ENCODE peak calls at places on chromosomes 13 and 19, in seven cellular contexts. G is heart left ventricle, J is IMR-90, N is suprapubic skin, B is A549, W is ovary, A is Peyer's patch. V is an unnamed sample. For H3K4me1, the result is how much of the 10 kb centered on the place peaks cover.

GRCh38 chr19:34926361-34926684 is 380 bp upstream of the ZNF30 start:
- DNase-seq in A (no peak), N (no peak), W (no peak), G (no peak), J (no peak), B (no peak), V (no peak)

GRCh38 chr13:111292710-111293485 is 27.5 kb upstream of the TEX29 start:
- DNase-seq in A (no peak), W (no peak), J (no peak), B (no peak), G (no peak), N (no peak), V (no peak)

GRCh38 chr13:38685974-38686571 is 804 bp upstream of the FREM2 start:
- DNase-seq in G (no peak), N (no peak), J (no peak), W (no peak), B (peak), A (no peak), V (no peak)

GRCh38 chr19:54155694-54156093 is 3.8 kb downstream of the LENG1 start:
- DNase-seq in J (no peak), N (no peak), A (no peak), W (peak), B (no peak), G (no peak), V (no peak)

GRCh38 chr19:36837525-36837901 is 674 bp downstream of the ZNF790 start:
- DNase-seq in B (no peak), W (no peak), G (no peak), J (no peak), N (no peak), A (no peak), V (no peak)

GRCh38 chr19:47729799-47730520 is 15.4 kb upstream of the NOP53 start:
- DNase-seq in B (peak), J (no peak), W (peak), N (peak), A (no peak), G (peak), V (peak)

GRCh38 chr13:112873851-112874750 is 94.9 kb upstream of the MCF2L start:
- DNase-seq in A (peak), J (peak), W (peak), B (peak), G (peak), N (peak), V (peak)

GRCh38 chr13:70502944-70503343 is 394.7 kb upstream of the KLHL1 start:
- DNase-seq in A (no peak), B (no peak), J (no peak), N (no peak), G (no peak), W (no peak), V (no peak)

GRCh38 chr19:9891609-9892373 is 44.5 kb downstream of the OLFM2 start:
- DNase-seq in B (no peak), A (no peak), G (no peak), W (no peak), J (no peak), N (no peak), V (no peak)

GRCh38 chr13:51313619-51314018 is 25.9 kb upstream of the SERPINE3 start:
- DNase-seq in W (no peak), J (no peak), B (no peak), N (no peak), A (no peak), G (no peak), V (no peak)

GRCh38 chr19:30704716-30705115 is 332.5 kb downstream of the ZNF536 start:
- DNase-seq in J (no peak), G (no peak), B (no peak), W (no peak), A (no peak), N (no peak), V (no peak)

GRCh38 chr19:10033614-10034013 is 20.3 kb downstream of the RDH8 start:
- DNase-seq in J (no peak), W (no peak), N (no peak), A (no peak), G (no peak), B (no peak), V (no peak)

GRCh38 chr13:93304134-93304533 is 77.5 kb downstream of the GPC6 start:
- DNase-seq in W (no peak), N (no peak), G (no peak), J (no peak), A (no peak), B (no peak), V (no peak)

GRCh38 chr19:31160346-31160926 is 188.8 kb downstream of the TSHZ3 start:
- DNase-seq in G (no peak), J (peak), B (no peak), W (no peak), N (no peak), A (no peak), V (no peak)

GRCh38 chr13:110258876-110259631 is 47.9 kb downstream of the COL4A1 start:
- DNase-seq in A (no peak), W (no peak), B (no peak), G (peak), N (no peak), J (no peak), V (no peak)

GRCh38 chr19:7669641-7670040 is 792 bp downstream of the RETN start:
- DNase-seq in A (no peak), J (no peak), N (no peak), W (no peak), B (no peak), G (no peak), V (no peak)

GRCh38 chr19:17296976-17297375 is 6.2 kb downstream of the ABHD8 start:
- DNase-seq in B (no peak), W (no peak), G (no peak), J (no peak), N (no peak), A (no peak), V (no peak)

GRCh38 chr13:30157616-30157993 is 149.7 kb downstream of the KATNAL1 start:
- DNase-seq in A (peak), B (no peak), W (no peak), J (no peak), N (no peak), G (no peak), V (no peak)

GRCh38 chr13:68047889-68048288 is 817.8 kb upstream of the PCDH9 start:
- DNase-seq in A (no peak), N (no peak), G (no peak), B (no peak), J (no peak), W (no peak), V (no peak)

GRCh38 chr19:2266183-2266993 is 10.2 kb upstream of the JSRP1 start:
- DNase-seq in A (peak), W (peak), N (peak), G (peak), B (no peak), J (peak), V (peak)

GRCh38 chr19:16871870-16872269 is 16.9 kb upstream of the F2RL3 start:
- DNase-seq in J (no peak), G (no peak), B (peak), A (no peak), N (no peak), W (no peak), V (no peak)

GRCh38 chr19:1882089-1882785 is 3.1 kb downstream of the ABHD17A start:
- DNase-seq in W (no peak), J (no peak), A (no peak), B (no peak), N (no peak), G (no peak), V (no peak)

GRCh38 chr19:19742773-19743172 is 9.9 kb upstream of the ZNF14 start:
- DNase-seq in N (no peak), B (no peak), A (no peak), W (no peak), J (no peak), G (no peak), V (no peak)

GRCh38 chr13:35723061-35723461 is 246.6 kb upstream of the MAB21L1 start:
- DNase-seq in W (peak), N (no peak), G (no peak), B (no peak), J (peak), A (no peak), V (peak)

GRCh38 chr13:49791753-49792549 is 531 bp downstream of the KPNA3 start:
- DNase-seq in W (peak), J (peak), G (peak), N (peak), B (peak), A (no peak), V (peak)

GRCh38 chr19:30799854-30800755 is 427.9 kb downstream of the ZNF536 start:
- DNase-seq in B (peak), J (no peak), W (peak), G (peak), A (no peak), N (no peak), V (no peak)

GRCh38 chr19:46351241-46352041 is 4.6 kb downstream of the PPP5C start:
- DNase-seq in J (peak), W (no peak), B (peak), A (no peak), N (no peak), G (peak), V (no peak)

GRCh38 chr19:37986048-37986750 is 79.2 kb downstream of the SIPA1L3 start:
- DNase-seq in J (no peak), W (no peak), N (no peak), A (no peak), B (no peak), G (no peak), V (no peak)

GRCh38 chr13:28476919-28477708 is 17.8 kb downstream of the FLT1 start:
- DNase-seq in W (no peak), G (no peak), A (no peak), J (no peak), B (no peak), N (no peak), V (no peak)

GRCh38 chr13:78254113-78254512 is 335.5 kb upstream of the EDNRB start:
- DNase-seq in N (no peak), A (no peak), J (no peak), W (no peak), G (no peak), B (no peak), V (no peak)

GRCh38 chr19:8592231-8593009 is 15.2 kb upstream of the MYO1F start:
- DNase-seq in A (peak), B (peak), J (peak), N (peak), G (peak), W (peak), V (peak)

GRCh38 chr13:113756441-113757097 is 2.5 kb upstream of the TMEM255B start:
- DNase-seq in N (no peak), G (no peak), B (no peak), W (no peak), A (no peak), J (peak), V (no peak)

DNA sequence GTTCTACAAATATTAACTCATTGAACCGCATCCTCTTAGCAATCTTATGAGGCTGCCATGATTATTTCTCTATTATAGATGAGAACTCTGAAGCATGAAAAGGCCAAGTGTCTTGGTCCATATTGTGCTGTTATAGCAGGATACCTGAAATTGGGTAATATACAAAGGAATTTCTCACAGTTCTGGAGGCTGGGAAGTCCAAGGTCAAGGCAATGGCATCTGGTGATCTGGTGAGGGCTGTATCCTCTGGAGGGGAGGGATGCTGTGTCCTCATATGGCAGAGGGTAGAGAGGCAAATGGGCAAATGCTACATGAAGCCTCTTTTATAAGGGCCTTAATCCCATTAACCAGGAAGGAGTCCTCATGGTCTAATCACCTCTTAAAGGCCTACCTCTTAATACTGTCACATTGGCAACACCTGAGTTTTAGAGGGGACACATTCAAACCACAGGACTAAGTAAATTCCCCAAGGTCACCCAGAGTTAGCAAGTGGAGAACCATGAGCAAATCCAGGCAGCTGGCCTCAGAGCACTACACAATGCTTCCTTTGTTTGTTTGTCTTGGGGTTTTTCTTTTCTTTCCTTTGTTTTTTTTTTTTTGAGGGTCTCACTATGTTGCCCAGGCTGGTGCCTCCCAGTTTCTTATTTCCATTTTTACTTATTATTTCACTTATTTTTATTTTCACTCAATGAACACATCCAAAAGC is 55.9 kb upstream of the LATS2 start:
- DNase-seq in J (no peak), G (no peak), A (no peak), W (no peak), N (no peak), B (no peak), V (no peak)
- TF ChIP-seq POLR2A in J (no peak), G (no peak), A (no peak), W (no peak), N (no peak), B (no peak), V (no peak)

GRCh38 chr13:41006951-41007350 is 12.2 kb downstream of the ELF1 start:
- DNase-seq in W (no peak), B (no peak), A (no peak), N (no peak), J (no peak), G (no peak), V (no peak)
- H3K4me1 ChIP-seq in W (under half), B (half or more), A (under half), N (half or more), J (under half), G (under half), V (under half)

DNA sequence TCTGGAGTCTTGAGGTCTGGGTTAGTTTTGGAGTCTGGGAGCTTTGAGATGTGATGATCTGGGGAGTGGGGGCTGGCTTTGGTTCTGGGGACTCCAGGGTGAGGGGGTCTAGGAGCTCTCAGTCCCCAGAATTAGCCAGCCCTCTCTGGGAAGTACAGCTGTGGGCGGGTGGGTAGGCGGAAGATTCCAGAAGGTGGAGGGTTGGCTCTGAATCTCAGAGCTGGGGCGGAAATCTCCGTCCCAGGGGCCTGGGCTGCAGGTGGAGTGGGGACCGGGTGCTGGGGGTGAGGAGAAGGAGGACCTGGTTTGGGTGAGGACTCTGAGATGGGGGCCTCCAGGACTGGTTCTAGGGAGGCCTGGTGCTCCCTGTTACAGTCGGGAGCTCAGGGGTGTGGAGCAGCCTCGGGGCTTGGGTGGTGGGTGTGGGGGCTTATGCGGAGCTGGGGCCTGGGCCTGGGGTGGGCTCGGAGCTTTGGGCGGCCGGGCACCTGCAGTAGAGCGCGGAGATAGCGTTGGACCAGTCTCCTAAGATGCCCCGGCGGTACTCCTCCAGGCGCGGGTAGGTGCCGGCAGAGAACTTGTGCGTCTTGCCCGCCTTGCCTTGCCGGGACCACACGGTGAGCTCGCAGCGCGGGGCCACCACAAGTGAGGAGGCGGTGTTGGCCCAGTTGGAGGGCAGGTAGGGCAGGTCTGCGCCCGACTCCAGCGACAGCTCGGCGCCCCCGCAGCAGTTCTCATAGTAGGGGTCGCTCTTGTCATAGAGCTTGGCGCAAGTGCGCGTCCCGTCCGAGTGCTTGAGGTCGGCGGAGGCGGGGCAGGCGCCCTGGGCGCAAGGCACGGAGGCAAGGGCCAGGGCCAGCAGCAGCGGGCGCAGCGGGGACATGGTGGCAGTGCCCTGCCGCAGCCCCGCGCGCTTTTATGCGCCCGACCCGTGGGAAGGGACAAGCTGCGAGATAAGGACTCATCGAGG is at the start of gene SYCN:
- DNase-seq in N (no peak), G (no peak), W (no peak), B (no peak), A (no peak), J (no peak), V (no peak)
- TF ChIP-seq POLR2A in N (no peak), G (no peak), W (no peak), B (no peak), A (no peak), J (no peak), V (no peak)

DNA sequence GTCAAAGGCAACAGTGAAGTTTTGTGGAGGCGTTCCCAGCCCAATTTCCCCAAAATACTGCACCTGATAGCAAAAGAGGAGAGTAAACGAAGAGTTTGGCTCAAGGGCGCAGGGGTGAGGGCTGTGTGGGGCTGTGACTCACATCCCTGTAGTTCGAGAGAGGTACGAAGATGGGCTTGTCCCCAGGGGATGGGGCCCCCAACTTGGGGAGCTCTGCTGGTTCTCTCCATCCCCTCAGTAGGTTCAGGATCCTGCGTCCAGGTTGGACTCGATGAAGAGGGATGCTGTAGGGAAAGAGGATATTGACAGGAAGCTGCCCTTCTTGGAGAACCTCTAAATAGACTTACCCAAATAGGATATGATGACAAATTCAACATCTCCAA is 3.4 kb downstream of the NAPSA start:
- DNase-seq in J (no peak), G (no peak), B (no peak), N (no peak), W (no peak), A (no peak), V (no peak)
- H3K4me1 ChIP-seq in J (under half), G (under half), B (under half), N (under half), W (under half), A (under half), V (under half)

V was measured in tibial nerve.